ENCODE peak calls at places on chromosome 21, in four cellular contexts. O is endothelial cell, T is epithelial cell of esophagus, L is psoas muscle. B is an unnamed sample.

GRCh38 chr21:31316488-31317169 is 27.4 kb downstream of the TIAM1 start:
- DNase-seq in T (peak), L (no peak), O (peak), B (no peak)

GRCh38 chr21:24895885-24896734 is 711.2 kb downstream of the MRPL39 start:
- DNase-seq in O (peak), L (no peak), T (no peak), B (no peak)

GRCh38 chr21:45162115-45162514 is 87.7 kb downstream of the ADARB1 start:
- DNase-seq in T (no peak), L (no peak), O (no peak), B (peak)

GRCh38 chr21:29372063-29372802 is 73.5 kb downstream of the BACH1 start:
- DNase-seq in O (peak), L (no peak), T (peak), B (no peak)

GRCh38 chr21:23480591-23481270 is 2126.6 kb downstream of the MRPL39 start:
- DNase-seq in O (no peak), T (no peak), L (no peak), B (no peak)

GRCh38 chr21:28605138-28605537 is 387.5 kb downstream of the LTN1 start:
- DNase-seq in T (no peak), O (no peak), L (no peak), B (no peak)

GRCh38 chr21:34771512-34772028 is 102.8 kb downstream of the CLIC6 start:
- DNase-seq in O (no peak), T (peak), L (no peak), B (no peak)

GRCh38 chr21:27581168-27581567 is 614.3 kb upstream of the ADAMTS5 start:
- DNase-seq in L (no peak), O (no peak), T (peak), B (no peak)

GRCh38 chr21:36747815-36748381 is 49.0 kb downstream of the SIM2 start:
- DNase-seq in O (peak), L (peak), T (peak), B (peak)
- TF ChIP-seq CTCF in O (no peak), L (peak), T (peak), B (peak)

DNA sequence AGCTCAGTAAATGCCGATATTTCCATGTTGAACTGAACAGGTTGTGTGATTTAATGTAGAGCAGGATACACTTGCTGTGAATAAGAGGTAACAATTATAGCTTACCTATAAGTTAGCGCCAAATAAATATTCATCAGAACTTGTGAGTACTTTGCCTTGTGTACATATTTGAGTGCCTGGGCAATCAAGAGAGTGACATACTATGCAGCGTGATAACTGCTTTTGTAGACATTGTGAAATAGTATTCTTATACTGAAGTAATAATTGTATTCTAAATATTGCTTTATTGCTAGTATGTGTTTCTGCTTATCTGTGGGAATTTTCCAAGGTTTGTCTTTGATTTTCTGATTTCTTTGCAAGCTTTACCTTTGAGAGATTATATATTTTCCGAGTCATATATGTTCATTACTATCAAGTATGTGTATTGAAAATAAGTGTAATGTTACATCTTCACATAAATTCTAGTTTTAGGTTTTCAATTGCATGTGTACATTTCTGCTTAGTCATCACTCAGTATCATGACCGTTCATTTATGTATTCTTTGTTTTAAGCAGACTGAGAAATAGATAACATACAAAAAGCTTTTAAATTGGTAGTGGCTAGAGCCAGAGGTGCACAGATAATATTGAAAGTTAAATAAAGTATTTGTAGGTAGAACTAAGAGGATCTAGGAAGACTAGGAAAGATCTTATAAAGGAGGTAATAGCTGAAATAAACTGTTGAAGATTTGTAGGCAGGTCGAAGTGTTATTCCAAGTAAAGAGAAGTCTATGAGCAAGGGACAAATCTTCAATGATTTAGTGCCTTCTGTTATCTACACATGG is 19.5 kb downstream of the USP25 start:
- DNase-seq in O (no peak), L (no peak), T (no peak), B (no peak)
- TF ChIP-seq CTCF in O (no peak), L (no peak), T (no peak), B (no peak)

DNA sequence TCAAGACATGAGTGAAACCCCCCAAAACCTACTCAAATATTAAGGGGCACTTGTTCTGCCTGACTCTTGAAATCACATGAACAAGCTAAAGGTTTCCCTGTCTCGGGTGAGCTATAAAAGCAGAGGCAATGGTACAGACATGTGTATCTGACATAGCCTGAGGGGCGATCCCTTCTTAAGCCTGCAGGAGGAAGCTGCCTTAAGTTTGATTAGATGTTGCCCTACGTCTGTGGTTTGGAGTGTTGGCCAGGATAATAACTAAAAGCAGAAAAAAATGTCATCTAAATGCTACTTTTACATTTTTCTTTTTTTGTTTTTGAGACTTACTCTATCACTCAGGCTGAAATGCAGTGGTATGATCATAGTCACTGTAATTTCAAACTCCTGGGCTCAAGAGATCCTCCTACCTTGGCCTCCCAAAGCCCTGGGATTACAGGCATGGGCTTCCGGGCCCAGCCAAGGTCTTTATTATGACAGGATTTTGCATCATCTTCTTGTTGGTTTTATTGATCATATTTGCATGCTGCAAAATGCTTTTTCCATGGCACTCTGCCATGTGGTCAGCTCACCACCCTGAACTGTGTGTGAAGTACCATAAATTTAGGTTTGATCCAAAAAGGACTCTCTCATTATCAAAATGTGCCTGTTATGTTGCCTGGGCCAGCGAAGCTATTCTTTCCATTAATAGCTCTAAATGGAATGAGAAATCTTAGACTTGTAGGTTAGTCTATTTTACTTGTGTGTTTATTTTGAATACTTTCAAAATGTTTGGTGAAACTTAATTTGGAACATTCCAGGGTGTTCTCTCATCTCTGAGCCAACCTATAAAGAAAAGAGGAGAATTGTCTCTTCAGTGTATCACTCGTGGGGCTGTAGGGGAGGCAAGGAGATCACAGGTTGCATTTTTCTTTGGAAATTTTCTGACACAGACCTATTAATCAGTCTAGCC is 15.0 kb upstream of the HMGN1 start:
- DNase-seq in L (no peak), T (no peak), O (no peak), B (no peak)
- TF ChIP-seq CTCF in L (no peak), T (no peak), O (no peak), B (no peak)

GRCh38 chr21:41916888-41917433 is 36.9 kb downstream of the C2CD2 start:
- DNase-seq in T (no peak), L (no peak), O (no peak), B (no peak)
- TF ChIP-seq CTCF in T (no peak), L (no peak), O (no peak), B (no peak)

GRCh38 chr21:17388226-17388625 is 124.6 kb upstream of the CXADR start:
- DNase-seq in T (no peak), L (no peak), O (no peak), B (no peak)

GRCh38 chr21:17391811-17392340 is 121.0 kb upstream of the CXADR start:
- DNase-seq in T (peak), L (no peak), O (no peak), B (no peak)

GRCh38 chr21:17387030-17387617 is 125.7 kb upstream of the CXADR start:
- DNase-seq in O (peak), T (peak), L (no peak), B (no peak)

GRCh38 chr21:17389311-17389710 is 123.5 kb upstream of the CXADR start:
- DNase-seq in O (no peak), T (no peak), L (no peak), B (no peak)

GRCh38 chr21:17390575-17390974 is 122.3 kb upstream of the CXADR start:
- DNase-seq in O (no peak), T (no peak), L (no peak), B (no peak)
- TF ChIP-seq CTCF in O (no peak), T (no peak), L (no peak), B (no peak)

GRCh38 chr21:42239973-42240372 is 21.0 kb downstream of the ABCG1 start:
- DNase-seq in L (no peak), T (no peak), O (no peak), B (no peak)
- TF ChIP-seq CTCF in L (no peak), T (no peak), O (no peak), B (no peak)

DNA sequence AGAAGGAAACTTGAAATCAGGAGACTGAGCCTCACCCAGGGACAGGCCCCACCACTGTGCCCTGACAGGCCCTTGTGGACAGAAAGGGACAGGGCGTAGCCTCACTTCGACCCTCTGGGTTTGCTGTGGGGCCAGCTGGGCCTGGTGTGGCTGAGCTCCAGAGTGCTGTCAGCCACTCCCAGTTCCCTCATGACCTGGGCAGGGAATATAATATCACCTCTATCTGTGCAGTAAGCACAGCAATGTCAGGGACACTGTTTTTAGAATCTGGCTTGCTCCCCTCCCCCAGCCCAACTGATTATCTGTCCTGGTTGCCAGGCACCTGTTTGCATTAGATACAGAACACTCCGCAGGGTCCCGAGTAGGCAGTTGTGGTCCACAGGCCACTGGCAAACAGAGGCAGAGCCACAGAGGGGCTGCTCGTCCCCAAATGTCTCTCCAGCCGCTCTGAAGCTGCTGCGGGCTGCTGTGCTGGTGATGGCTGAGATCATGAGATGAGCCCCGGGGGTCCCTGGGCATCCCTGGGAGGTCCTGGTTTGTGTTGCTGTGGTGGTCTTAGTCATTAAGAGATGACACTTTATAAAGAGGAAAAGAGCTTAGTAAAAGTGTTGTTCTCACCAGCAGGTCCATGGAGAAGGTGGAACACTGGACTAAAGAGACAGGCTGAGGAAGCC is 51.6 kb downstream of the ETS2 start:
- DNase-seq in O (no peak), T (no peak), L (peak), B (peak)
- TF ChIP-seq CTCF in O (no peak), T (no peak), L (peak), B (no peak)

DNA sequence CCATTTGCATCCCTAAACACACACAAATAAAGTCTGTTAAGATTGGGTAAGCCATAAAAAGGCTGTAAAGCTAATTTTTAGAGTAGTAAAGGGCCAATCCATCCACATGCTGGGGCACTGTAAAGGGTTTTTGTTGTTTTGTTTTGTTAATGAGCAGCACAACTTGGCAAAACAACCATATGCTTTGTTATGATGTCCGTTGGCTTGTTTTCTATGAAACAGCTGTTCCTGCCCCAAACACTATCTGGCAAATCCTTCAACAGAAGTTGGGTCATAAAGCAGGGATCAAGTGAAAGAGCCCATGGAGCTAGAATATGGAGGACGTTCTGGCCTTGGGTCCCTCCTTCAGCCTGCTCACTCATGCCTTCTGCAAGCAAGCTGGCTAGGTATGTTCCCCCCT is 183.6 kb downstream of the APP start:
- DNase-seq in L (no peak), O (no peak), T (no peak), B (no peak)
- TF ChIP-seq CTCF in L (no peak), O (no peak), T (no peak), B (no peak)

B was measured in osteocyte.